ENCODE peak calls at places on chromosomes 3 and 15, in eight cellular contexts. One of them, this sample, is unnamed.
A peak's percentile ranks its signal among the peaks of the same experiment; 100 is the strongest.

GRCh38 chr3:24514139-24514538 is 19.5 kb upstream of the THRB start:
- DNase-seq in stimulated activated naive CD8-positive, alpha-beta T cell treated with anti-CD3 and anti-CD28 coated beads, Interleukin-15, Interleukin-2, amounts not matched to agents 100 U/mL and 50 U/mL, for 24 hours: no peak
- DNase-seq in H9: no peak
- DNase-seq in EH: no peak
- DNase-seq in GM03348: no peak
- DNase-seq in stimulated activated effector memory CD8-positive, alpha-beta T cell treated with anti-CD3 and anti-CD28 coated beads, Interleukin-12 subunit alpha, Interleukin-12 subunit beta, amount 100 ng/mL, for 72 hours: no peak
- DNase-seq in activated CD4-positive, alpha-beta T cell treated with anti-CD3 and anti-CD28 coated beads, Interleukin-2, amount 50 U/mL, for 4 hours: no peak
- DNase-seq in SW480: no peak
- DNase-seq in this sample: no peak

GRCh38 chr3:12948371-12948770 is 107.0 kb upstream of the RPL32 start:
- DNase-seq in stimulated activated naive CD8-positive, alpha-beta T cell treated with anti-CD3 and anti-CD28 coated beads, Interleukin-15, Interleukin-2, amounts not matched to agents 100 U/mL and 50 U/mL, for 24 hours: no peak
- DNase-seq in H9: no peak
- DNase-seq in EH: peak; percentile 85
- DNase-seq in GM03348: peak; percentile 76
- DNase-seq in stimulated activated effector memory CD8-positive, alpha-beta T cell treated with anti-CD3 and anti-CD28 coated beads, Interleukin-12 subunit alpha, Interleukin-12 subunit beta, amount 100 ng/mL, for 72 hours: no peak
- DNase-seq in activated CD4-positive, alpha-beta T cell treated with anti-CD3 and anti-CD28 coated beads, Interleukin-2, amount 50 U/mL, for 4 hours: no peak
- DNase-seq in SW480: no peak
- DNase-seq in this sample: no peak

GRCh38 chr3:87175662-87176230 is 51.4 kb upstream of the CHMP2B start:
- DNase-seq in stimulated activated naive CD8-positive, alpha-beta T cell treated with anti-CD3 and anti-CD28 coated beads, Interleukin-15, Interleukin-2, amounts not matched to agents 100 U/mL and 50 U/mL, for 24 hours: no peak
- DNase-seq in H9: no peak
- DNase-seq in EH: peak; percentile 21
- DNase-seq in GM03348: peak; percentile 12
- DNase-seq in stimulated activated effector memory CD8-positive, alpha-beta T cell treated with anti-CD3 and anti-CD28 coated beads, Interleukin-12 subunit alpha, Interleukin-12 subunit beta, amount 100 ng/mL, for 72 hours: no peak
- DNase-seq in activated CD4-positive, alpha-beta T cell treated with anti-CD3 and anti-CD28 coated beads, Interleukin-2, amount 50 U/mL, for 4 hours: no peak
- DNase-seq in SW480: no peak
- DNase-seq in this sample: no peak

GRCh38 chr3:114331710-114332109 is 37.9 kb downstream of the TIGIT start:
- DNase-seq in stimulated activated naive CD8-positive, alpha-beta T cell treated with anti-CD3 and anti-CD28 coated beads, Interleukin-15, Interleukin-2, amounts not matched to agents 100 U/mL and 50 U/mL, for 24 hours: no peak
- DNase-seq in H9: no peak
- DNase-seq in EH: no peak
- DNase-seq in GM03348: no peak
- DNase-seq in stimulated activated effector memory CD8-positive, alpha-beta T cell treated with anti-CD3 and anti-CD28 coated beads, Interleukin-12 subunit alpha, Interleukin-12 subunit beta, amount 100 ng/mL, for 72 hours: no peak
- DNase-seq in activated CD4-positive, alpha-beta T cell treated with anti-CD3 and anti-CD28 coated beads, Interleukin-2, amount 50 U/mL, for 4 hours: no peak
- DNase-seq in SW480: no peak
- DNase-seq in this sample: no peak

GRCh38 chr3:77186728-77187127 is 146.8 kb downstream of the ROBO2 start:
- DNase-seq in stimulated activated naive CD8-positive, alpha-beta T cell treated with anti-CD3 and anti-CD28 coated beads, Interleukin-15, Interleukin-2, amounts not matched to agents 100 U/mL and 50 U/mL, for 24 hours: no peak
- DNase-seq in H9: no peak
- DNase-seq in EH: no peak
- DNase-seq in GM03348: peak; percentile 5
- DNase-seq in stimulated activated effector memory CD8-positive, alpha-beta T cell treated with anti-CD3 and anti-CD28 coated beads, Interleukin-12 subunit alpha, Interleukin-12 subunit beta, amount 100 ng/mL, for 72 hours: no peak
- DNase-seq in activated CD4-positive, alpha-beta T cell treated with anti-CD3 and anti-CD28 coated beads, Interleukin-2, amount 50 U/mL, for 4 hours: no peak
- DNase-seq in SW480: no peak
- DNase-seq in this sample: peak; percentile 4

GRCh38 chr15:28289694-28290463 is 32.1 kb downstream of the HERC2 start:
- DNase-seq in stimulated activated naive CD8-positive, alpha-beta T cell treated with anti-CD3 and anti-CD28 coated beads, Interleukin-15, Interleukin-2, amounts not matched to agents 100 U/mL and 50 U/mL, for 24 hours: no peak
- DNase-seq in H9: no peak
- DNase-seq in EH: no peak
- DNase-seq in GM03348: no peak
- DNase-seq in stimulated activated effector memory CD8-positive, alpha-beta T cell treated with anti-CD3 and anti-CD28 coated beads, Interleukin-12 subunit alpha, Interleukin-12 subunit beta, amount 100 ng/mL, for 72 hours: no peak
- DNase-seq in activated CD4-positive, alpha-beta T cell treated with anti-CD3 and anti-CD28 coated beads, Interleukin-2, amount 50 U/mL, for 4 hours: no peak
- DNase-seq in SW480: no peak
- DNase-seq in this sample: no peak

GRCh38 chr3:194178693-194179092 is 42.7 kb downstream of the HES1 start:
- DNase-seq in stimulated activated naive CD8-positive, alpha-beta T cell treated with anti-CD3 and anti-CD28 coated beads, Interleukin-15, Interleukin-2, amounts not matched to agents 100 U/mL and 50 U/mL, for 24 hours: no peak
- DNase-seq in H9: no peak
- DNase-seq in EH: no peak
- DNase-seq in GM03348: no peak
- DNase-seq in stimulated activated effector memory CD8-positive, alpha-beta T cell treated with anti-CD3 and anti-CD28 coated beads, Interleukin-12 subunit alpha, Interleukin-12 subunit beta, amount 100 ng/mL, for 72 hours: no peak
- DNase-seq in activated CD4-positive, alpha-beta T cell treated with anti-CD3 and anti-CD28 coated beads, Interleukin-2, amount 50 U/mL, for 4 hours: no peak
- DNase-seq in SW480: no peak
- DNase-seq in this sample: no peak

GRCh38 chr15:84929795-84930371 is 45.4 kb downstream of the SLC28A1 start:
- DNase-seq in stimulated activated naive CD8-positive, alpha-beta T cell treated with anti-CD3 and anti-CD28 coated beads, Interleukin-15, Interleukin-2, amounts not matched to agents 100 U/mL and 50 U/mL, for 24 hours: peak; percentile 32
- DNase-seq in H9: no peak
- DNase-seq in EH: peak; percentile 75
- DNase-seq in GM03348: no peak
- DNase-seq in stimulated activated effector memory CD8-positive, alpha-beta T cell treated with anti-CD3 and anti-CD28 coated beads, Interleukin-12 subunit alpha, Interleukin-12 subunit beta, amount 100 ng/mL, for 72 hours: peak; percentile 8
- DNase-seq in activated CD4-positive, alpha-beta T cell treated with anti-CD3 and anti-CD28 coated beads, Interleukin-2, amount 50 U/mL, for 4 hours: no peak
- DNase-seq in SW480: peak; percentile 96
- DNase-seq in this sample: peak; percentile 53

GRCh38 chr3:147405552-147406254 is 640 bp downstream of the ZIC4 start:
- DNase-seq in stimulated activated naive CD8-positive, alpha-beta T cell treated with anti-CD3 and anti-CD28 coated beads, Interleukin-15, Interleukin-2, amounts not matched to agents 100 U/mL and 50 U/mL, for 24 hours: no peak
- DNase-seq in H9: peak; percentile 64
- DNase-seq in EH: no peak
- DNase-seq in GM03348: no peak
- DNase-seq in stimulated activated effector memory CD8-positive, alpha-beta T cell treated with anti-CD3 and anti-CD28 coated beads, Interleukin-12 subunit alpha, Interleukin-12 subunit beta, amount 100 ng/mL, for 72 hours: no peak
- DNase-seq in activated CD4-positive, alpha-beta T cell treated with anti-CD3 and anti-CD28 coated beads, Interleukin-2, amount 50 U/mL, for 4 hours: no peak
- DNase-seq in SW480: no peak
- DNase-seq in this sample: no peak

This sample was measured in AG08396.